ENCODE peak calls at places on chromosomes 6 and 20, in six cellular contexts. K is choroid plexus epithelial cell; R is activated naive CD8-positive, alpha-beta T cell treated with anti-CD3 and anti-CD28 coated beads, Interleukin-2, amount 50 U/mL, for 24 hours; F is tibial nerve; L is T follicular helper cell; V is stimulated activated CD4-positive, alpha-beta T cell treated with anti-CD3 and anti-CD28 coated beads, Interleukin-15, amount 100 ng/mL, for 1 hour. Z is an unnamed sample.

GRCh38 chr20:58891686-58892125 is 39.2 kb downstream of the GNAS start:
- DNase-seq in K (peak; percentile 51), R (peak; percentile 35), F (no peak), L (no peak), V (no peak), Z (peak; percentile 48)

GRCh38 chr6:46174904-46175303 is 4.1 kb upstream of the ENPP5 start:
- DNase-seq in K (no peak), R (no peak), F (no peak), L (no peak), V (no peak), Z (no peak)

GRCh38 chr6:72418495-72418894 is 203.4 kb upstream of the KCNQ5 start:
- DNase-seq in K (peak; percentile 45), R (no peak), F (no peak), L (no peak), V (no peak), Z (peak; percentile 38)

GRCh38 chr6:110864816-110865215 is 9.8 kb upstream of the AMD1 start:
- DNase-seq in K (no peak), R (no peak), F (no peak), L (no peak), V (no peak), Z (no peak)

GRCh38 chr6:84847349-84848160 is 83.2 kb upstream of the TBX18 start:
- DNase-seq in K (peak; percentile 82), R (no peak), F (no peak), L (no peak), V (no peak), Z (peak; percentile 56)

GRCh38 chr6:100160913-100161312 is 166.9 kb upstream of the MCHR2 start:
- DNase-seq in K (no peak), R (no peak), F (no peak), L (no peak), V (no peak), Z (no peak)

GRCh38 chr6:116106146-116106545 is 5.5 kb downstream of the NT5DC1 start:
- DNase-seq in K (peak; percentile 71), R (no peak), F (no peak), L (no peak), V (no peak), Z (peak; percentile 79)

GRCh38 chr20:8764289-8764962 is 304.5 kb upstream of the PLCB4 start:
- DNase-seq in K (peak; percentile 37), R (no peak), F (no peak), L (no peak), V (no peak), Z (peak; percentile 16)

GRCh38 chr6:20631525-20631924 is 97.3 kb downstream of the CDKAL1 start:
- DNase-seq in K (peak; percentile 17), R (no peak), F (no peak), L (no peak), V (no peak), Z (peak; percentile 24)

GRCh38 chr20:46056970-46057855 is 28.2 kb downstream of the SLC12A5 start:
- DNase-seq in K (peak; percentile 52), R (peak; percentile 33), F (peak; percentile 37), L (no peak), V (no peak), Z (peak; percentile 57)

GRCh38 chr6:163935158-163935762 is 520.7 kb downstream of the QKI start:
- DNase-seq in K (peak; percentile 67), R (no peak), F (no peak), L (no peak), V (no peak), Z (peak; percentile 11)

GRCh38 chr20:22339091-22339881 is 245.1 kb downstream of the FOXA2 start:
- DNase-seq in K (peak; percentile 85), R (peak; percentile 39), F (peak; percentile 84), L (no peak), V (no peak), Z (peak; percentile 85)

GRCh38 chr6:107656381-107656780 is 166.5 kb downstream of the SOBP start:
- DNase-seq in K (peak; percentile 9), R (no peak), F (no peak), L (no peak), V (no peak), Z (peak; percentile 11)

GRCh38 chr20:8473459-8473858 is 341.4 kb downstream of the PLCB1 start:
- DNase-seq in K (no peak), R (no peak), F (no peak), L (no peak), V (no peak), Z (no peak)

GRCh38 chr6:105799051-105799450 is 287.1 kb upstream of the PRDM1 start:
- DNase-seq in K (no peak), R (no peak), F (peak; percentile 38), L (no peak), V (no peak), Z (no peak)

GRCh38 chr20:11851646-11852045 is 66.0 kb upstream of the BTBD3 start:
- DNase-seq in K (peak; percentile 10), R (no peak), F (no peak), L (no peak), V (no peak), Z (no peak)

GRCh38 chr6:13511913-13512717 is 24.7 kb upstream of the GFOD1 start:
- DNase-seq in K (peak; percentile 40), R (no peak), F (no peak), L (no peak), V (no peak), Z (peak; percentile 57)

GRCh38 chr6:100135977-100136376 is 142.0 kb upstream of the MCHR2 start:
- DNase-seq in K (no peak), R (no peak), F (no peak), L (no peak), V (no peak), Z (no peak)

GRCh38 chr6:36691011-36691410 is 6.6 kb upstream of the RAB44 start:
- DNase-seq in K (no peak), R (no peak), F (no peak), L (no peak), V (no peak), Z (no peak)

GRCh38 chr6:95574811-95575210 is 2.5 kb upstream of the MANEA start:
- DNase-seq in K (peak; percentile 69), R (no peak), F (no peak), L (no peak), V (no peak), Z (peak; percentile 77)

GRCh38 chr6:21395121-21395520 is 198.4 kb upstream of the SOX4 start:
- DNase-seq in K (peak; percentile 29), R (no peak), F (no peak), L (no peak), V (no peak), Z (peak; percentile 17)

GRCh38 chr20:36861625-36861874 is 14.4 kb upstream of the TLDC2 start:
- DNase-seq in K (no peak), R (no peak), F (no peak), L (no peak), V (no peak), Z (no peak)

GRCh38 chr6:87742106-87742505 is 40.1 kb upstream of the AKIRIN2 start:
- DNase-seq in K (no peak), R (peak; percentile 31), F (peak; percentile 29), L (peak; percentile 33), V (no peak), Z (no peak)

GRCh38 chr6:158611039-158611438 is 33.5 kb downstream of the DYNLT1 start:
- DNase-seq in K (no peak), R (no peak), F (no peak), L (no peak), V (no peak), Z (no peak)

GRCh38 chr20:64261138-64261537 is 5.6 kb downstream of the PCMTD2 start:
- DNase-seq in K (peak; percentile 71), R (no peak), F (peak; percentile 29), L (no peak), V (no peak), Z (peak; percentile 55)

GRCh38 chr6:117483004-117483644 is 650 bp downstream of the DCBLD1 start:
- DNase-seq in K (peak; percentile 55), R (peak; percentile 33), F (no peak), L (no peak), V (peak; percentile 5), Z (peak; percentile 52)

GRCh38 chr6:105319331-105319730 is 83.6 kb downstream of the PREP start:
- DNase-seq in K (no peak), R (no peak), F (no peak), L (no peak), V (no peak), Z (peak; percentile 7)

GRCh38 chr20:18916886-18917785 is 103.6 kb downstream of the SCP2D1 start:
- DNase-seq in K (no peak), R (no peak), F (no peak), L (no peak), V (no peak), Z (no peak)

GRCh38 chr20:20482453-20482852 is 114.5 kb downstream of the INSM1 start:
- DNase-seq in K (no peak), R (no peak), F (no peak), L (no peak), V (no peak), Z (no peak)

GRCh38 chr20:25039697-25040437 is 18.1 kb downstream of the ACSS1 start:
- DNase-seq in K (peak; percentile 51), R (no peak), F (peak; percentile 88), L (no peak), V (no peak), Z (peak; percentile 91)

GRCh38 chr20:50027611-50028105 is 44.9 kb downstream of the SNAI1 start:
- DNase-seq in K (peak; percentile 84), R (no peak), F (no peak), L (no peak), V (no peak), Z (peak; percentile 94)

GRCh38 chr6:123681957-123682462 is 45.3 kb upstream of the TRDN start:
- DNase-seq in K (no peak), R (no peak), F (no peak), L (no peak), V (no peak), Z (no peak)

GRCh38 chr6:63066053-63066704 is 145.1 kb upstream of the FKBP1C start:
- DNase-seq in K (no peak), R (no peak), F (no peak), L (no peak), V (no peak), Z (no peak)

GRCh38 chr6:84456803-84457202 is 229.4 kb upstream of the CEP162 start:
- DNase-seq in K (no peak), R (no peak), F (no peak), L (no peak), V (no peak), Z (no peak)